ENCODE peak calls at places on chromosomes 5 and 9, in six cellular contexts. G is stimulated activated effector memory CD8-positive, alpha-beta T cell treated with anti-CD3 and anti-CD28 coated beads, Interleukin-12 subunit alpha, Interleukin-12 subunit beta, amount 100 ng/mL, for 72 hours; A is left lung; D is IMR-90; K is psoas muscle; Y is right cardiac atrium. Z is an unnamed sample.
A peak's percentile ranks its signal among the peaks of the same experiment; 100 is the strongest.

GRCh38 chr9:127450170-127450830 is 906 bp downstream of the RPL12 start:
- ATAC-seq in G (peak; percentile 0), K (peak; percentile 18), A (peak; percentile 1), D (peak; percentile 0), Y (peak; percentile 4), Z (no peak)

GRCh38 chr5:124402144-124402581 is 344.3 kb downstream of the ZNF608 start:
- ATAC-seq in G (no peak), Y (peak; percentile 89), D (peak; percentile 72), A (peak; percentile 94), K (no peak), Z (peak; percentile 78)

GRCh38 chr5:22488427-22488826 is 364.7 kb downstream of the CDH12 start:
- ATAC-seq in Y (no peak), K (no peak), D (no peak), G (no peak), A (no peak), Z (no peak)

GRCh38 chr5:97443740-97444139 is 260.7 kb upstream of the RIOK2 start:
- ATAC-seq in D (no peak), Y (no peak), K (no peak), G (no peak), A (no peak), Z (no peak)

GRCh38 chr9:77802512-77803293 is 154.6 kb upstream of the GNA14 start:
- ATAC-seq in A (peak; percentile 72), K (no peak), G (no peak), D (no peak), Y (no peak), Z (no peak)

GRCh38 chr9:89712285-89712684 is 107.5 kb downstream of the GADD45G start:
- ATAC-seq in G (no peak), K (no peak), A (no peak), Y (no peak), D (no peak), Z (no peak)

GRCh38 chr9:122218885-122219855 is 9.6 kb downstream of the LHX6 start:
- ATAC-seq in K (peak; percentile 72), G (peak; percentile 35), D (no peak), A (no peak), Y (peak; percentile 22), Z (no peak)

GRCh38 chr9:33042528-33042927 is 17.5 kb downstream of the DNAJA1 start:
- ATAC-seq in A (no peak), D (no peak), K (no peak), G (no peak), Y (no peak), Z (no peak)

GRCh38 chr9:37370968-37371563 is 51.4 kb upstream of the GRHPR start:
- ATAC-seq in A (no peak), Y (peak; percentile 9), K (no peak), G (peak; percentile 50), D (no peak), Z (no peak)

GRCh38 chr9:127758843-127759242 is 19.6 kb downstream of the SH2D3C start:
- ATAC-seq in Y (no peak), K (no peak), G (no peak), A (no peak), D (no peak), Z (no peak)

GRCh38 chr5:172571413-172571812 is 69.7 kb upstream of the NEURL1B start:
- ATAC-seq in Y (no peak), D (no peak), G (peak; percentile 43), K (no peak), A (no peak), Z (no peak)

GRCh38 chr9:70610287-70610644 is 195.8 kb upstream of the KLF9 start:
- ATAC-seq in D (no peak), A (no peak), Y (no peak), K (no peak), G (no peak), Z (no peak)

GRCh38 chr9:72734631-72735030 is 213.2 kb downstream of the TMC1 start:
- ATAC-seq in Y (no peak), K (no peak), G (no peak), D (no peak), A (no peak), Z (peak; percentile 73)

GRCh38 chr5:142325677-142326479 is 1.1 kb upstream of the SPRY4 start:
- ATAC-seq in Y (peak; percentile 70), K (peak; percentile 17), D (peak; percentile 15), A (peak; percentile 32), G (no peak), Z (no peak)

GRCh38 chr5:134813827-134814226 is 31.9 kb upstream of the C5orf24 start:
- ATAC-seq in A (no peak), D (no peak), G (no peak), Y (no peak), K (no peak), Z (no peak)

GRCh38 chr5:104987074-104987473 is 1424.5 kb upstream of the NUDT12 start:
- ATAC-seq in Y (no peak), D (no peak), A (no peak), K (no peak), G (no peak), Z (no peak)

GRCh38 chr5:65863747-65864146 is 62.6 kb upstream of the ERBIN start:
- ATAC-seq in D (no peak), A (no peak), G (no peak), K (no peak), Y (no peak), Z (no peak)

GRCh38 chr9:8733096-8733954 is 933.7 kb upstream of the DMAC1 start:
- ATAC-seq in Y (peak; percentile 64), K (no peak), A (peak; percentile 39), D (no peak), G (no peak), Z (peak; percentile 41)

GRCh38 chr5:119290161-119290569 is 65.7 kb upstream of the TNFAIP8 start:
- ATAC-seq in Y (no peak), D (peak; percentile 30), G (peak; percentile 81), K (no peak), A (peak; percentile 81), Z (peak; percentile 16)

GRCh38 chr5:164627051-164627450 is 1121.6 kb downstream of the MAT2B start:
- ATAC-seq in K (no peak), G (no peak), Y (no peak), A (no peak), D (no peak), Z (no peak)

GRCh38 chr5:159515909-159516415 is 185.7 kb upstream of the IL12B start:
- ATAC-seq in G (peak; percentile 85), K (peak; percentile 74), D (peak; percentile 48), Y (peak; percentile 77), A (peak; percentile 85), Z (no peak)

GRCh38 chr9:133342570-133342969 is 5.4 kb downstream of the MED22 start:
- ATAC-seq in D (no peak), Y (no peak), K (no peak), A (no peak), G (peak; percentile 14), Z (no peak)

GRCh38 chr5:172834570-172835245 is 657 bp downstream of the ERGIC1 start:
- ATAC-seq in Y (peak; percentile 30), G (no peak), K (peak; percentile 15), D (peak; percentile 15), A (peak; percentile 19), Z (peak; percentile 16)

Z was measured in gastroesophageal sphincter.